ENCODE peak calls at places on chromosome 22, in six cellular contexts. R is NB4, I is MM.1S, P is HepG2, Y is GM20000, K is epithelial cell of esophagus. X is an unnamed sample.
A peak's percentile ranks its signal among the peaks of the same experiment; 100 is the strongest.

GRCh38 chr22:19970479-19971275 is 29.1 kb upstream of the TXNRD2 start:
- DNase-seq in R (peak; percentile 76), I (peak; percentile 54), P (peak; percentile 53), Y (peak; percentile 91), K (peak; percentile 59), X (peak; percentile 74)

GRCh38 chr22:20509344-20510047 is 2.1 kb downstream of the MED15 start:
- DNase-seq in R (peak; percentile 91), I (peak; percentile 65), P (peak; percentile 84), Y (peak; percentile 48), K (peak; percentile 93), X (no peak)

GRCh38 chr22:32628626-32629587 is 154.3 kb downstream of the FBXO7 start:
- DNase-seq in R (no peak), I (peak; percentile 29), P (peak; percentile 55), Y (no peak), K (no peak), X (no peak)

GRCh38 chr22:18081416-18081815 is 3.6 kb downstream of the PEX26 start:
- DNase-seq in R (no peak), I (no peak), P (no peak), Y (no peak), K (no peak), X (no peak)

GRCh38 chr22:34833982-34834510 is 231.9 kb upstream of the ISX start:
- DNase-seq in R (no peak), I (no peak), P (no peak), Y (no peak), K (no peak), X (no peak)

GRCh38 chr22:28977481-28977971 is 84.1 kb downstream of the C22orf31 start:
- DNase-seq in R (no peak), I (peak; percentile 54), P (peak; percentile 89), Y (no peak), K (no peak), X (no peak)

GRCh38 chr22:45587638-45588481 is 83.8 kb upstream of the ATXN10 start:
- DNase-seq in R (no peak), I (no peak), P (no peak), Y (no peak), K (peak; percentile 79), X (no peak)

GRCh38 chr22:39773976-39774539 is 119.5 kb downstream of the ENTHD1 start:
- DNase-seq in R (no peak), I (peak; percentile 55), P (no peak), Y (peak; percentile 67), K (peak; percentile 2), X (no peak)

GRCh38 chr22:49155809-49156580 is 671.7 kb downstream of the BRD1 start:
- DNase-seq in R (peak; percentile 9), I (no peak), P (no peak), Y (no peak), K (no peak), X (no peak)

GRCh38 chr22:34243023-34243422 is 322.7 kb upstream of the LARGE1 start:
- DNase-seq in R (no peak), I (no peak), P (no peak), Y (no peak), K (no peak), X (no peak)

GRCh38 chr22:46117206-46118199 is 32.8 kb upstream of the PPARA start:
- DNase-seq in R (no peak), I (no peak), P (no peak), Y (no peak), K (no peak), X (no peak)

GRCh38 chr22:45672564-45673481 is 1.2 kb downstream of the ATXN10 start:
- DNase-seq in R (no peak), I (peak; percentile 34), P (no peak), Y (no peak), K (no peak), X (no peak)

GRCh38 chr22:32850591-32851517 is 49.3 kb downstream of the TIMP3 start:
- DNase-seq in R (no peak), I (no peak), P (no peak), Y (no peak), K (no peak), X (no peak)

DNA sequence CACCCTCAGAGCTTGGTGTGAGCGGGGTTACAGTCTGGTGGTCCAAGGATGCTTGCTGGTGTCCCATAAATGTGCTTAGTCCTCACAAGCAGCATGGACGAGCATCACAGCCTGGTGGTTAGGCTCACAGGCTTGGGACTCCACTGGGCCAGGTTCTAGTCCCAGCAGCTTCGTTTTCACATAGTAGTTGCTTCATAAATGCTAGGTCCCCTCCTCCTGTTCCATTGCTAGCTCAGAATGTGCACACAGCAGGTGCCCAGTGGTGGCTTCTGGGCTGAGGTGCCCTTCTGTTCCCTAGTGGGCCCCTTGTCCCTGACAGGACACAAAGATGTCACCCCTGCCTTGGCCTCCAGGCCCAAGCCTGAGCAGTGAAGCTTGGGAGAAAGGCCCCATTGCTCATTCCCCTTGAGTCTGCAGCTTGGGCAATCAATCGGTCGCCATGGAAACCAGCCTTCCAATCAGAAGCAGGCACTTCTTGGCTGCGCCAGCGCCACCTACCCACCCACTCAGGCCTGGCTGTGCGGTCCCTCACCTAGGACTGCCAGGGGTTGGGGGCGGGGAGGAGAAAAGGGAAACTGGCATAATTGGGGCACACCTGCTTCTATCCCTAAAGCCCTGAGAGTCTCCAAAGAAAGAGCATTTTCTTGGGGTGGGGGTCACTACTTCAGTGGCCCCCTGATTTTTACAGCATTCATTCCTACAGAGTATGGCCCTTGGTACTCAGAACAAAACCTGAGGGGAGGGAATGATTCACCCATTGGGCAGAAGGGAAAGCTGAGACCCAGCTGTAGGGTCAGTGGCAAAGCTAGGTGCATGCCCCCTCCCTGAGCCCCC is 48.1 kb downstream of the CYTH4 start:
- DNase-seq in R (peak; percentile 89), I (peak; percentile 53), P (peak; percentile 88), Y (peak; percentile 83), K (peak; percentile 93), X (no peak)
- TF ChIP-seq CTCF in R (peak; percentile 29), I (peak; percentile 19), P (peak; percentile 70), Y (peak; percentile 12), K (peak; percentile 24), X (no peak)

GRCh38 chr22:27032121-27032761 is 374.9 kb downstream of the MIAT start:
- DNase-seq in R (peak; percentile 7), I (no peak), P (no peak), Y (no peak), K (no peak), X (no peak)
- TF ChIP-seq CTCF in R (peak; percentile 32), I (no peak), P (no peak), Y (no peak), K (no peak), X (no peak)

DNA sequence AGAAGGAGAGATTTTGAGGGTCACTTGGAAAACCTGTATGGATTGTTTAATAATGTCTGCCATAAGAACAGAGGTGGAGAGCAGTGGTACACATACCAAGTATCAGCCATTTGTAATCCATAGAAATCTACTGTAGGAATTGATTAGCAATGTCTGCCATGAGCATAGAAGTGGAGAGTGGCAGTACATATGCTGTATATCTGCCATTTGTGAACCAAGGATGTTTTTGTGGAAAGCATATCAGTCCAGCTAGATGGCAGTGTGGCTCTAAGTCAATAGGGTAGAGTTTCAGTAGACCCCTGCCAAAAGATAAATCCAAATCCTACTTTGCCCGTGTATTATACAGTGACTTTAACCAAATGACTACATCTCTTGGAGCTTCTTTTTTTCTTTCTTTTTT is 82.9 kb upstream of the SEZ6L start:
- DNase-seq in R (peak; percentile 23), I (no peak), P (no peak), Y (no peak), K (no peak), X (no peak)
- TF ChIP-seq CTCF in R (no peak), I (no peak), P (peak; percentile 20), Y (no peak), K (no peak), X (no peak)

GRCh38 chr22:29998627-29999026 is 81.6 kb upstream of the HORMAD2 start:
- DNase-seq in R (peak; percentile 48), I (no peak), P (no peak), Y (no peak), K (no peak), X (no peak)
- TF ChIP-seq CTCF in R (peak; percentile 19), I (peak; percentile 15), P (no peak), Y (no peak), K (no peak), X (no peak)

GRCh38 chr22:23521442-23522113 is 58.5 kb downstream of the IGLL1 start:
- DNase-seq in R (peak; percentile 85), I (peak; percentile 94), P (peak; percentile 97), Y (peak; percentile 93), K (peak; percentile 67), X (peak; percentile 80)
- TF ChIP-seq CTCF in R (no peak), I (peak; percentile 22), P (peak; percentile 74), Y (no peak), K (no peak), X (no peak)

X was measured in activated B cell treated with CpG ODN at 0.5 μM for 24 hours.